ENCODE peak calls at places on chromosomes 4 and X, in nine cellular contexts. Q is K562; C is right lobe of liver; J is PC-3; M is lung; L is CD8-positive, alpha-beta T cell; U is H9; W is MM.1S; O is cardiac muscle cell. D is an unnamed sample. For H3K4me1, the result is how much of the 10 kb centered on the place peaks cover.

GRCh38 chr4:158112612-158113011 is 60.2 kb downstream of the GASK1B start:
- DNase-seq in U (no peak), Q (no peak), J (no peak), M (no peak), L (no peak), W (no peak), O (no peak), C (no peak), D (no peak)

GRCh38 chrX:23668335-23668734 is 1.0 kb downstream of the PRDX4 start:
- DNase-seq in U (no peak), J (peak), C (no peak), Q (no peak), M (no peak), L (no peak), W (peak), O (no peak), D (no peak)

GRCh38 chr4:22987861-22988260 is 295.1 kb downstream of the GBA3 start:
- DNase-seq in W (no peak), L (no peak), Q (no peak), C (no peak), J (peak), U (no peak), O (no peak), M (no peak), D (no peak)

GRCh38 chrX:140507982-140508305 is 3.1 kb upstream of the SOX3 start:
- DNase-seq in W (no peak), O (peak), U (peak), M (peak), C (no peak), J (peak), Q (no peak), L (no peak), D (no peak)

GRCh38 chr4:130233377-130234047 is 1137.6 kb downstream of the C4orf33 start:
- DNase-seq in J (peak), L (no peak), M (no peak), O (no peak), C (no peak), W (peak), U (no peak), Q (no peak), D (no peak)

GRCh38 chr4:152709675-152710438 is 30.1 kb upstream of the TMEM154 start:
- DNase-seq in W (peak), J (peak), C (no peak), U (no peak), L (no peak), O (peak), M (no peak), Q (no peak), D (no peak)

GRCh38 chr4:12495211-12495610 is 988.9 kb downstream of the RAB28 start:
- DNase-seq in O (no peak), J (no peak), M (no peak), C (no peak), L (no peak), U (no peak), W (no peak), Q (no peak), D (no peak)

GRCh38 chr4:88027611-88028608 is 20.5 kb downstream of the PKD2 start:
- DNase-seq in W (peak), Q (no peak), O (no peak), L (no peak), C (no peak), M (no peak), U (no peak), J (peak), D (no peak)

GRCh38 chr4:158599150-158599549 is 72.5 kb downstream of the C4orf46 start:
- DNase-seq in C (no peak), O (no peak), U (no peak), L (no peak), W (no peak), M (no peak), J (peak), Q (no peak), D (no peak)

GRCh38 chrX:57121162-57121741 is at the start of gene SPIN2B:
- DNase-seq in U (peak), M (peak), Q (peak), L (peak), O (peak), J (peak), W (peak), C (peak), D (peak)

GRCh38 chr4:108834167-108834566 is 71.3 kb upstream of the ETNPPL start:
- DNase-seq in J (peak), U (no peak), W (no peak), C (no peak), L (no peak), M (no peak), Q (no peak), O (no peak), D (no peak)

GRCh38 chr4:26589699-26590098 is 5.8 kb downstream of the TBC1D19 start:
- DNase-seq in J (peak), O (no peak), Q (no peak), C (no peak), U (no peak), L (no peak), M (no peak), W (peak), D (no peak)

GRCh38 chr4:22477136-22477793 is 38.6 kb downstream of the ADGRA3 start:
- DNase-seq in J (no peak), W (no peak), U (no peak), Q (no peak), M (no peak), C (no peak), O (no peak), L (no peak), D (no peak)

GRCh38 chr4:128565565-128566186 is 243.8 kb upstream of the JADE1 start:
- DNase-seq in U (peak), O (peak), W (peak), J (peak), M (peak), Q (no peak), L (no peak), C (peak), D (no peak)

GRCh38 chr4:128302775-128303174 is 15.2 kb upstream of the PGRMC2 start:
- DNase-seq in J (no peak), O (no peak), W (no peak), L (no peak), Q (no peak), U (no peak), M (no peak), C (no peak), D (no peak)

GRCh38 chr4:55808187-55808586 is 11.4 kb upstream of the EXOC1L start:
- DNase-seq in L (no peak), U (no peak), J (no peak), C (no peak), Q (no peak), M (no peak), W (no peak), O (peak), D (no peak)

GRCh38 chr4:10086506-10087120 is 30.0 kb downstream of the WDR1 start:
- DNase-seq in C (peak), M (no peak), Q (no peak), W (no peak), U (no peak), J (no peak), O (no peak), L (no peak), D (peak)

GRCh38 chr4:155514628-155515027 is 137.9 kb upstream of the MAP9 start:
- DNase-seq in Q (no peak), C (no peak), O (no peak), J (no peak), M (no peak), W (no peak), L (no peak), U (no peak), D (no peak)

GRCh38 chr4:172124656-172125308 is 311.6 kb downstream of the GALNTL6 start:
- DNase-seq in L (no peak), U (no peak), O (no peak), W (no peak), C (no peak), M (no peak), Q (no peak), J (no peak), D (no peak)

GRCh38 chr4:24024597-24024996 is 134.8 kb upstream of the PPARGC1A start:
- DNase-seq in M (no peak), U (no peak), O (no peak), W (no peak), J (no peak), C (no peak), Q (no peak), L (no peak), D (no peak)

GRCh38 chrX:143633530-143634372 is 2.1 kb downstream of the SLITRK4 start:
- DNase-seq in W (no peak), O (peak), U (peak), Q (no peak), L (no peak), M (no peak), C (no peak), J (peak), D (no peak)

GRCh38 chrX:48966796-48967579 is 4.7 kb downstream of the KCND1 start:
- DNase-seq in M (no peak), C (no peak), U (no peak), J (peak), L (no peak), W (no peak), O (no peak), Q (no peak), D (no peak)

GRCh38 chr4:57426779-57427395 is 316.7 kb upstream of the IGFBP7 start:
- DNase-seq in O (peak), M (peak), L (no peak), Q (peak), J (peak), C (peak), U (peak), W (peak), D (no peak)
- TF ChIP-seq CTCF in O (peak), M (peak), L (no peak), Q (peak), J (peak), C (peak), U (peak), W (peak), D (peak)

GRCh38 chrX:7139202-7140081 is 8.1 kb upstream of the STS start:
- DNase-seq in U (no peak), Q (no peak), J (peak), W (no peak), M (no peak), C (no peak), O (no peak), L (no peak), D (no peak)
- H3K4me1 ChIP-seq in U (under half), Q (under half), J (under half), W (under half), M (under half), C (under half), O (under half), L (under half), D (under half)

GRCh38 chr4:98601719-98602118 is 56.7 kb downstream of the TSPAN5 start:
- DNase-seq in Q (no peak), J (peak), L (no peak), O (no peak), U (no peak), M (no peak), C (no peak), W (no peak), D (no peak)
- TF ChIP-seq CTCF in Q (no peak), J (no peak), L (no peak), O (no peak), U (no peak), M (no peak), C (no peak), W (no peak), D (no peak)

DNA sequence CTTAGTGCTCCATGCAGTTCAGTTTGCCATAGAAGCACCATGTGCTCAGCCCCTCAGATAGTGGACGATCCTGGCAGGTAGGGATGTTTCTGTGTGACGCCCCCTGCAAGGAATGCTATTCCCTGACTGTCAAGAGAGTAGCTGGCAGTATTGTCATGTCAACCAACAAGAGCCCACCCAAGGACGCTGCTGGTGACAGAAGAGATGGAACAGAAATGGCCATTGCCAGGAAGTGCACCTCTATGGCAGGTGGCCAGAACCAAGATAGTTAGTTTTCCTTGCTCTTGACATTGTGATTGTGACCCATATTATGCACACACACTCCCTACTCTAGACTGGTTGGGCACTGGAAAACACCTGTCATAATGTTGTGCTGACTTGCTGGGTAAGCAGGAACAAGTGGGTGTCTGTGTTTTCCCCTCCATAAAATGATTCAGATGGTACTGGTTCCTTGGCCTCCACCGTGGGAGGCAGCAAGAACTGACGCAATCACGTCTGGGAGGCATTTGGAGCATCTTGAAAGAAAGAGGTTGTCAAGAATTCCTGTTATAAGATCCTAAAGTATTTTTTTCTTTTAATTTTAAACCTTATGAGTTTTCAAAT is 507.9 kb downstream of the MID1IP1 start:
- DNase-seq in M (no peak), U (no peak), O (no peak), J (no peak), L (no peak), W (no peak), C (no peak), Q (no peak), D (no peak)
- H3K4me1 ChIP-seq in M (under half), U (under half), O (under half), J (under half), L (under half), W (under half), C (under half), Q (under half), D (under half)

GRCh38 chrX:16708016-16708415 is 4.5 kb downstream of the CTPS2 start:
- DNase-seq in C (no peak), Q (no peak), U (no peak), J (no peak), M (no peak), O (no peak), W (no peak), L (no peak), D (no peak)

GRCh38 chrX:16714504-16714903 is 2.0 kb upstream of the CTPS2 start:
- DNase-seq in Q (no peak), M (no peak), W (no peak), L (no peak), C (no peak), O (no peak), U (no peak), J (no peak), D (no peak)

GRCh38 chrX:16711219-16712115 is 1.0 kb downstream of the CTPS2 start:
- DNase-seq in W (no peak), C (no peak), M (no peak), L (no peak), U (no peak), J (peak), Q (peak), O (peak), D (no peak)

GRCh38 chrX:16712825-16713155 is 321 bp upstream of the CTPS2 start:
- DNase-seq in L (no peak), W (no peak), M (no peak), O (no peak), U (no peak), C (no peak), J (no peak), Q (no peak), D (no peak)

GRCh38 chrX:16712116-16712824 is at the start of gene CTPS2:
- DNase-seq in U (peak), Q (peak), M (peak), W (peak), O (peak), C (peak), J (peak), L (peak), D (peak)
- TF ChIP-seq CTCF in U (peak), Q (no peak), M (no peak), W (no peak), O (peak), C (no peak), J (no peak), L (no peak), D (no peak)

DNA sequence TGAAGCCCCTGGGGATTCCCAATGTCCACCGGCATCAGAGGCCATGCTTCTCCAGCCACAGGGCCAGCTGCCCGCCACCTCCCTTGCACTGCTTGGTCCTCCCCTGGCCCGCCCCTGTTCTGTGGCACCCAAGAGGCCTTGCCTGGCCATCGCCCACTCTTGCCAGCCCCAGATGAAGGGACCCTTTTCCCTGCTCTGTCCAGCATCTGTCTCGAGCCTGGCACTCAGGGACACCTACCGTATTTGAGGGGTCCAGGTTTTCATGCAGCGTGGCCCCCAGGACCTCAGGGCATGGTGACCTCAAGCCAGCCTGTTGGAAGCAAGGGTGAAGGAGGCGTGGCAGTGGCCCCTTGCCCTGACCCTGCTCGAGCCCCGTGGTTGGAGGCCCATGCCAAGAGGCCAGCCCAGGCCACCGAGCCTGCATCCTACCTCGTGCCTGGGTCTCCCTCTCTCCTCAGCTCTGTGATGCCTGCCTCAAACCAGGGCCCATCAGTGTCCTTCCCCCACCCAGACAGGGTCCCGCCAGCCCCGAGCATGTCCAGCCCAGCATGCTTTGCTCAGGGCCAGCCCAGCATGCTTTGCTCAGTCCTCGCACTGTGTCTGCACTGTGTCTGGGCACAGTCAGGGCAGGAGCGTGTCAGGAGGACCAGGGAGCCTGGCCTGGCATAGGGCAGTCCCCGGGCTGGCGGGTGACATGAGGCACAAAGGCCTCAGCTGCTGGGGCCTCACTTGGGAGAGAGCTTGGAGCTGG is 14.3 kb upstream of the FGFR3 start:
- DNase-seq in Q (no peak), O (no peak), U (no peak), M (no peak), J (no peak), L (no peak), W (no peak), C (no peak), D (no peak)
- H3K4me1 ChIP-seq in Q (half or more), O (under half), U (under half), M (under half), J (under half), L (under half), W (under half), C (under half), D (under half)